ENCODE peak calls at places on chromosomes 12 and 14, in nine cellular contexts. One of them, this sample, is unnamed.
A peak's percentile ranks its signal among the peaks of the same experiment; 100 is the strongest.

GRCh38 chr12:50351120-50352043 is 45.0 kb downstream of the FAM186A start:
- DNase-seq in activated T-helper 1 cell treated with anti-CD3 and anti-CD28 coated beads, Interleukin-2, amount 50 U/mL, for 16 hours: no peak
- DNase-seq in activated B cell treated with CpG ODN at 0.5 μM for 24 hours: no peak
- DNase-seq in frontal cortex: no peak
- DNase-seq in AG08395: no peak
- DNase-seq in stimulated activated CD4-positive, alpha-beta T cell treated with anti-CD3 and anti-CD28 coated beads, TNF-alpha, amount 100 ng/mL, for 4 hours: no peak
- DNase-seq in HepG2: peak; percentile 45
- DNase-seq in mammary epithelial cell: no peak
- DNase-seq in stimulated activated CD8-positive, alpha-beta memory T cell treated with anti-CD3 and anti-CD28 coated beads, Interleukin-15, amount 100 ng/mL, for 4 hours: no peak
- DNase-seq in this sample: peak; percentile 7

GRCh38 chr12:111024205-111024794 is 103.9 kb upstream of the MYL2 start:
- DNase-seq in activated T-helper 1 cell treated with anti-CD3 and anti-CD28 coated beads, Interleukin-2, amount 50 U/mL, for 16 hours: peak; percentile 11
- DNase-seq in activated B cell treated with CpG ODN at 0.5 μM for 24 hours: no peak
- DNase-seq in frontal cortex: no peak
- DNase-seq in AG08395: peak; percentile 62
- DNase-seq in stimulated activated CD4-positive, alpha-beta T cell treated with anti-CD3 and anti-CD28 coated beads, TNF-alpha, amount 100 ng/mL, for 4 hours: peak; percentile 26
- DNase-seq in HepG2: peak; percentile 44
- DNase-seq in mammary epithelial cell: peak; percentile 43
- DNase-seq in stimulated activated CD8-positive, alpha-beta memory T cell treated with anti-CD3 and anti-CD28 coated beads, Interleukin-15, amount 100 ng/mL, for 4 hours: no peak
- DNase-seq in this sample: peak; percentile 81

GRCh38 chr12:48169011-48169410 is 11.7 kb upstream of the ASB8 start:
- DNase-seq in activated T-helper 1 cell treated with anti-CD3 and anti-CD28 coated beads, Interleukin-2, amount 50 U/mL, for 16 hours: no peak
- DNase-seq in activated B cell treated with CpG ODN at 0.5 μM for 24 hours: no peak
- DNase-seq in frontal cortex: no peak
- DNase-seq in AG08395: no peak
- DNase-seq in stimulated activated CD4-positive, alpha-beta T cell treated with anti-CD3 and anti-CD28 coated beads, TNF-alpha, amount 100 ng/mL, for 4 hours: no peak
- DNase-seq in HepG2: no peak
- DNase-seq in mammary epithelial cell: no peak
- DNase-seq in stimulated activated CD8-positive, alpha-beta memory T cell treated with anti-CD3 and anti-CD28 coated beads, Interleukin-15, amount 100 ng/mL, for 4 hours: no peak
- DNase-seq in this sample: no peak

GRCh38 chr12:116249938-116250337 is 27.6 kb downstream of the MED13L start:
- DNase-seq in activated T-helper 1 cell treated with anti-CD3 and anti-CD28 coated beads, Interleukin-2, amount 50 U/mL, for 16 hours: no peak
- DNase-seq in activated B cell treated with CpG ODN at 0.5 μM for 24 hours: no peak
- DNase-seq in frontal cortex: no peak
- DNase-seq in AG08395: no peak
- DNase-seq in stimulated activated CD4-positive, alpha-beta T cell treated with anti-CD3 and anti-CD28 coated beads, TNF-alpha, amount 100 ng/mL, for 4 hours: no peak
- DNase-seq in HepG2: no peak
- DNase-seq in mammary epithelial cell: no peak
- DNase-seq in stimulated activated CD8-positive, alpha-beta memory T cell treated with anti-CD3 and anti-CD28 coated beads, Interleukin-15, amount 100 ng/mL, for 4 hours: no peak
- DNase-seq in this sample: no peak

GRCh38 chr14:99806040-99806439 is 12.8 kb downstream of the EML1 start:
- DNase-seq in activated T-helper 1 cell treated with anti-CD3 and anti-CD28 coated beads, Interleukin-2, amount 50 U/mL, for 16 hours: no peak
- DNase-seq in activated B cell treated with CpG ODN at 0.5 μM for 24 hours: no peak
- DNase-seq in frontal cortex: no peak
- DNase-seq in AG08395: no peak
- DNase-seq in stimulated activated CD4-positive, alpha-beta T cell treated with anti-CD3 and anti-CD28 coated beads, TNF-alpha, amount 100 ng/mL, for 4 hours: no peak
- DNase-seq in HepG2: no peak
- DNase-seq in mammary epithelial cell: no peak
- DNase-seq in stimulated activated CD8-positive, alpha-beta memory T cell treated with anti-CD3 and anti-CD28 coated beads, Interleukin-15, amount 100 ng/mL, for 4 hours: no peak
- DNase-seq in this sample: no peak

GRCh38 chr14:90844321-90844720 is 28.1 kb upstream of the TTC7B start:
- DNase-seq in activated T-helper 1 cell treated with anti-CD3 and anti-CD28 coated beads, Interleukin-2, amount 50 U/mL, for 16 hours: no peak
- DNase-seq in activated B cell treated with CpG ODN at 0.5 μM for 24 hours: no peak
- DNase-seq in frontal cortex: no peak
- DNase-seq in AG08395: no peak
- DNase-seq in stimulated activated CD4-positive, alpha-beta T cell treated with anti-CD3 and anti-CD28 coated beads, TNF-alpha, amount 100 ng/mL, for 4 hours: no peak
- DNase-seq in HepG2: no peak
- DNase-seq in mammary epithelial cell: no peak
- DNase-seq in stimulated activated CD8-positive, alpha-beta memory T cell treated with anti-CD3 and anti-CD28 coated beads, Interleukin-15, amount 100 ng/mL, for 4 hours: no peak
- DNase-seq in this sample: no peak

GRCh38 chr14:30296956-30297405 is 262.0 kb upstream of the G2E3 start:
- DNase-seq in activated T-helper 1 cell treated with anti-CD3 and anti-CD28 coated beads, Interleukin-2, amount 50 U/mL, for 16 hours: no peak
- DNase-seq in activated B cell treated with CpG ODN at 0.5 μM for 24 hours: no peak
- DNase-seq in frontal cortex: no peak
- DNase-seq in AG08395: no peak
- DNase-seq in stimulated activated CD4-positive, alpha-beta T cell treated with anti-CD3 and anti-CD28 coated beads, TNF-alpha, amount 100 ng/mL, for 4 hours: no peak
- DNase-seq in HepG2: no peak
- DNase-seq in mammary epithelial cell: no peak
- DNase-seq in stimulated activated CD8-positive, alpha-beta memory T cell treated with anti-CD3 and anti-CD28 coated beads, Interleukin-15, amount 100 ng/mL, for 4 hours: no peak
- DNase-seq in this sample: no peak

GRCh38 chr12:71838661-71839060 is 898 bp upstream of the TBC1D15 start:
- DNase-seq in activated T-helper 1 cell treated with anti-CD3 and anti-CD28 coated beads, Interleukin-2, amount 50 U/mL, for 16 hours: no peak
- DNase-seq in activated B cell treated with CpG ODN at 0.5 μM for 24 hours: no peak
- DNase-seq in frontal cortex: no peak
- DNase-seq in AG08395: no peak
- DNase-seq in stimulated activated CD4-positive, alpha-beta T cell treated with anti-CD3 and anti-CD28 coated beads, TNF-alpha, amount 100 ng/mL, for 4 hours: no peak
- DNase-seq in HepG2: no peak
- DNase-seq in mammary epithelial cell: no peak
- DNase-seq in stimulated activated CD8-positive, alpha-beta memory T cell treated with anti-CD3 and anti-CD28 coated beads, Interleukin-15, amount 100 ng/mL, for 4 hours: no peak
- DNase-seq in this sample: no peak

GRCh38 chr14:54312166-54312801 is 84.5 kb upstream of the CDKN3 start:
- DNase-seq in activated T-helper 1 cell treated with anti-CD3 and anti-CD28 coated beads, Interleukin-2, amount 50 U/mL, for 16 hours: no peak
- DNase-seq in activated B cell treated with CpG ODN at 0.5 μM for 24 hours: no peak
- DNase-seq in frontal cortex: no peak
- DNase-seq in AG08395: peak; percentile 88
- DNase-seq in stimulated activated CD4-positive, alpha-beta T cell treated with anti-CD3 and anti-CD28 coated beads, TNF-alpha, amount 100 ng/mL, for 4 hours: no peak
- DNase-seq in HepG2: no peak
- DNase-seq in mammary epithelial cell: peak; percentile 99
- DNase-seq in stimulated activated CD8-positive, alpha-beta memory T cell treated with anti-CD3 and anti-CD28 coated beads, Interleukin-15, amount 100 ng/mL, for 4 hours: no peak
- DNase-seq in this sample: no peak

GRCh38 chr12:144650-145284 is 69.2 kb downstream of the SLC6A12 start:
- DNase-seq in activated T-helper 1 cell treated with anti-CD3 and anti-CD28 coated beads, Interleukin-2, amount 50 U/mL, for 16 hours: no peak
- DNase-seq in activated B cell treated with CpG ODN at 0.5 μM for 24 hours: no peak
- DNase-seq in frontal cortex: no peak
- DNase-seq in AG08395: no peak
- DNase-seq in stimulated activated CD4-positive, alpha-beta T cell treated with anti-CD3 and anti-CD28 coated beads, TNF-alpha, amount 100 ng/mL, for 4 hours: no peak
- DNase-seq in HepG2: no peak
- DNase-seq in mammary epithelial cell: no peak
- DNase-seq in stimulated activated CD8-positive, alpha-beta memory T cell treated with anti-CD3 and anti-CD28 coated beads, Interleukin-15, amount 100 ng/mL, for 4 hours: no peak
- DNase-seq in this sample: no peak

GRCh38 chr14:24605435-24606190 is 3.9 kb downstream of the GZMH start:
- DNase-seq in activated T-helper 1 cell treated with anti-CD3 and anti-CD28 coated beads, Interleukin-2, amount 50 U/mL, for 16 hours: peak; percentile 35
- DNase-seq in activated B cell treated with CpG ODN at 0.5 μM for 24 hours: peak; percentile 48
- DNase-seq in frontal cortex: no peak
- DNase-seq in AG08395: no peak
- DNase-seq in stimulated activated CD4-positive, alpha-beta T cell treated with anti-CD3 and anti-CD28 coated beads, TNF-alpha, amount 100 ng/mL, for 4 hours: peak; percentile 43
- DNase-seq in HepG2: peak; percentile 54
- DNase-seq in mammary epithelial cell: peak; percentile 25
- DNase-seq in stimulated activated CD8-positive, alpha-beta memory T cell treated with anti-CD3 and anti-CD28 coated beads, Interleukin-15, amount 100 ng/mL, for 4 hours: peak; percentile 56
- DNase-seq in this sample: peak; percentile 54

GRCh38 chr12:28021704-28022103 is 49.2 kb upstream of the PTHLH start:
- DNase-seq in activated T-helper 1 cell treated with anti-CD3 and anti-CD28 coated beads, Interleukin-2, amount 50 U/mL, for 16 hours: no peak
- DNase-seq in activated B cell treated with CpG ODN at 0.5 μM for 24 hours: no peak
- DNase-seq in frontal cortex: no peak
- DNase-seq in AG08395: no peak
- DNase-seq in stimulated activated CD4-positive, alpha-beta T cell treated with anti-CD3 and anti-CD28 coated beads, TNF-alpha, amount 100 ng/mL, for 4 hours: no peak
- DNase-seq in HepG2: peak; percentile 58
- DNase-seq in mammary epithelial cell: peak; percentile 89
- DNase-seq in stimulated activated CD8-positive, alpha-beta memory T cell treated with anti-CD3 and anti-CD28 coated beads, Interleukin-15, amount 100 ng/mL, for 4 hours: no peak
- DNase-seq in this sample: no peak

GRCh38 chr12:124867389-124867930 is 3.8 kb upstream of the SCARB1 start:
- DNase-seq in activated T-helper 1 cell treated with anti-CD3 and anti-CD28 coated beads, Interleukin-2, amount 50 U/mL, for 16 hours: no peak
- DNase-seq in activated B cell treated with CpG ODN at 0.5 μM for 24 hours: no peak
- DNase-seq in frontal cortex: no peak
- DNase-seq in AG08395: no peak
- DNase-seq in stimulated activated CD4-positive, alpha-beta T cell treated with anti-CD3 and anti-CD28 coated beads, TNF-alpha, amount 100 ng/mL, for 4 hours: no peak
- DNase-seq in HepG2: peak; percentile 78
- DNase-seq in mammary epithelial cell: peak; percentile 39
- DNase-seq in stimulated activated CD8-positive, alpha-beta memory T cell treated with anti-CD3 and anti-CD28 coated beads, Interleukin-15, amount 100 ng/mL, for 4 hours: no peak
- DNase-seq in this sample: no peak

GRCh38 chr14:46819117-46819516 is 167.5 kb upstream of the RPL10L start:
- DNase-seq in activated T-helper 1 cell treated with anti-CD3 and anti-CD28 coated beads, Interleukin-2, amount 50 U/mL, for 16 hours: no peak
- DNase-seq in activated B cell treated with CpG ODN at 0.5 μM for 24 hours: no peak
- DNase-seq in frontal cortex: no peak
- DNase-seq in AG08395: no peak
- DNase-seq in stimulated activated CD4-positive, alpha-beta T cell treated with anti-CD3 and anti-CD28 coated beads, TNF-alpha, amount 100 ng/mL, for 4 hours: no peak
- DNase-seq in HepG2: no peak
- DNase-seq in mammary epithelial cell: no peak
- DNase-seq in stimulated activated CD8-positive, alpha-beta memory T cell treated with anti-CD3 and anti-CD28 coated beads, Interleukin-15, amount 100 ng/mL, for 4 hours: no peak
- DNase-seq in this sample: no peak

GRCh38 chr12:62789856-62790255 is 145.1 kb downstream of the PPM1H start:
- DNase-seq in activated T-helper 1 cell treated with anti-CD3 and anti-CD28 coated beads, Interleukin-2, amount 50 U/mL, for 16 hours: no peak
- DNase-seq in activated B cell treated with CpG ODN at 0.5 μM for 24 hours: no peak
- DNase-seq in frontal cortex: no peak
- DNase-seq in AG08395: no peak
- DNase-seq in stimulated activated CD4-positive, alpha-beta T cell treated with anti-CD3 and anti-CD28 coated beads, TNF-alpha, amount 100 ng/mL, for 4 hours: no peak
- DNase-seq in HepG2: no peak
- DNase-seq in mammary epithelial cell: no peak
- DNase-seq in stimulated activated CD8-positive, alpha-beta memory T cell treated with anti-CD3 and anti-CD28 coated beads, Interleukin-15, amount 100 ng/mL, for 4 hours: no peak
- DNase-seq in this sample: no peak

GRCh38 chr12:67482751-67483661 is 165.5 kb upstream of the DYRK2 start:
- DNase-seq in activated T-helper 1 cell treated with anti-CD3 and anti-CD28 coated beads, Interleukin-2, amount 50 U/mL, for 16 hours: peak; percentile 27
- DNase-seq in activated B cell treated with CpG ODN at 0.5 μM for 24 hours: no peak
- DNase-seq in frontal cortex: no peak
- DNase-seq in AG08395: peak; percentile 52
- DNase-seq in stimulated activated CD4-positive, alpha-beta T cell treated with anti-CD3 and anti-CD28 coated beads, TNF-alpha, amount 100 ng/mL, for 4 hours: peak; percentile 43
- DNase-seq in HepG2: no peak
- DNase-seq in mammary epithelial cell: peak; percentile 9
- DNase-seq in stimulated activated CD8-positive, alpha-beta memory T cell treated with anti-CD3 and anti-CD28 coated beads, Interleukin-15, amount 100 ng/mL, for 4 hours: peak; percentile 42
- DNase-seq in this sample: peak; percentile 20

GRCh38 chr14:52267501-52268190 is at the start of gene PTGDR:
- DNase-seq in activated T-helper 1 cell treated with anti-CD3 and anti-CD28 coated beads, Interleukin-2, amount 50 U/mL, for 16 hours: no peak
- DNase-seq in activated B cell treated with CpG ODN at 0.5 μM for 24 hours: no peak
- DNase-seq in frontal cortex: no peak
- DNase-seq in AG08395: no peak
- DNase-seq in stimulated activated CD4-positive, alpha-beta T cell treated with anti-CD3 and anti-CD28 coated beads, TNF-alpha, amount 100 ng/mL, for 4 hours: peak; percentile 11
- DNase-seq in HepG2: no peak
- DNase-seq in mammary epithelial cell: peak; percentile 6
- DNase-seq in stimulated activated CD8-positive, alpha-beta memory T cell treated with anti-CD3 and anti-CD28 coated beads, Interleukin-15, amount 100 ng/mL, for 4 hours: no peak
- DNase-seq in this sample: peak; percentile 49

GRCh38 chr12:11884661-11885060 is 186.1 kb upstream of the BCL2L14 start:
- DNase-seq in activated T-helper 1 cell treated with anti-CD3 and anti-CD28 coated beads, Interleukin-2, amount 50 U/mL, for 16 hours: no peak
- DNase-seq in activated B cell treated with CpG ODN at 0.5 μM for 24 hours: no peak
- DNase-seq in frontal cortex: no peak
- DNase-seq in AG08395: no peak
- DNase-seq in stimulated activated CD4-positive, alpha-beta T cell treated with anti-CD3 and anti-CD28 coated beads, TNF-alpha, amount 100 ng/mL, for 4 hours: no peak
- DNase-seq in HepG2: peak; percentile 33
- DNase-seq in mammary epithelial cell: peak; percentile 64
- DNase-seq in stimulated activated CD8-positive, alpha-beta memory T cell treated with anti-CD3 and anti-CD28 coated beads, Interleukin-15, amount 100 ng/mL, for 4 hours: no peak
- DNase-seq in this sample: no peak

GRCh38 chr12:114190971-114191370 is 215.0 kb downstream of the TBX5 start:
- DNase-seq in activated T-helper 1 cell treated with anti-CD3 and anti-CD28 coated beads, Interleukin-2, amount 50 U/mL, for 16 hours: no peak
- DNase-seq in activated B cell treated with CpG ODN at 0.5 μM for 24 hours: no peak
- DNase-seq in frontal cortex: no peak
- DNase-seq in AG08395: no peak
- DNase-seq in stimulated activated CD4-positive, alpha-beta T cell treated with anti-CD3 and anti-CD28 coated beads, TNF-alpha, amount 100 ng/mL, for 4 hours: no peak
- DNase-seq in HepG2: no peak
- DNase-seq in mammary epithelial cell: no peak
- DNase-seq in stimulated activated CD8-positive, alpha-beta memory T cell treated with anti-CD3 and anti-CD28 coated beads, Interleukin-15, amount 100 ng/mL, for 4 hours: no peak
- DNase-seq in this sample: no peak

GRCh38 chr14:36974985-36975384 is 197.4 kb downstream of the SLC25A21 start:
- DNase-seq in activated T-helper 1 cell treated with anti-CD3 and anti-CD28 coated beads, Interleukin-2, amount 50 U/mL, for 16 hours: no peak
- DNase-seq in activated B cell treated with CpG ODN at 0.5 μM for 24 hours: no peak
- DNase-seq in frontal cortex: no peak
- DNase-seq in AG08395: no peak
- DNase-seq in stimulated activated CD4-positive, alpha-beta T cell treated with anti-CD3 and anti-CD28 coated beads, TNF-alpha, amount 100 ng/mL, for 4 hours: no peak
- DNase-seq in HepG2: no peak
- DNase-seq in mammary epithelial cell: peak; percentile 27
- DNase-seq in stimulated activated CD8-positive, alpha-beta memory T cell treated with anti-CD3 and anti-CD28 coated beads, Interleukin-15, amount 100 ng/mL, for 4 hours: no peak
- DNase-seq in this sample: no peak

GRCh38 chr12:122836027-122836921 is 1.0 kb downstream of the HIP1R start:
- DNase-seq in activated T-helper 1 cell treated with anti-CD3 and anti-CD28 coated beads, Interleukin-2, amount 50 U/mL, for 16 hours: no peak
- DNase-seq in activated B cell treated with CpG ODN at 0.5 μM for 24 hours: peak; percentile 44
- DNase-seq in frontal cortex: peak; percentile 66
- DNase-seq in AG08395: no peak
- DNase-seq in stimulated activated CD4-positive, alpha-beta T cell treated with anti-CD3 and anti-CD28 coated beads, TNF-alpha, amount 100 ng/mL, for 4 hours: peak; percentile 10
- DNase-seq in HepG2: peak; percentile 66
- DNase-seq in mammary epithelial cell: peak; percentile 74
- DNase-seq in stimulated activated CD8-positive, alpha-beta memory T cell treated with anti-CD3 and anti-CD28 coated beads, Interleukin-15, amount 100 ng/mL, for 4 hours: no peak
- DNase-seq in this sample: peak; percentile 36

GRCh38 chr12:78208106-78208505 is 377.4 kb downstream of the NAV3 start:
- DNase-seq in activated T-helper 1 cell treated with anti-CD3 and anti-CD28 coated beads, Interleukin-2, amount 50 U/mL, for 16 hours: no peak
- DNase-seq in activated B cell treated with CpG ODN at 0.5 μM for 24 hours: no peak
- DNase-seq in frontal cortex: no peak
- DNase-seq in AG08395: no peak
- DNase-seq in stimulated activated CD4-positive, alpha-beta T cell treated with anti-CD3 and anti-CD28 coated beads, TNF-alpha, amount 100 ng/mL, for 4 hours: no peak
- DNase-seq in HepG2: no peak
- DNase-seq in mammary epithelial cell: no peak
- DNase-seq in stimulated activated CD8-positive, alpha-beta memory T cell treated with anti-CD3 and anti-CD28 coated beads, Interleukin-15, amount 100 ng/mL, for 4 hours: no peak
- DNase-seq in this sample: peak; percentile 21